ENCODE peak calls at places on chromosomes 7 and 10, in four cellular contexts. X is adrenal gland, C is astrocyte, B is tibial artery. P is an unnamed sample. For H3K4me1, the result is how much of the 10 kb centered on the place peaks cover.

GRCh38 chr10:56003555-56003954 is 357.5 kb downstream of the ZWINT start:
- DNase-seq in X (no peak), C (no peak), B (no peak), P (no peak)

GRCh38 chr10:17025444-17026295 is 103.9 kb downstream of the CUBN start:
- DNase-seq in X (no peak), C (peak), B (peak), P (peak)

GRCh38 chr7:123208793-123209192 is 9.0 kb upstream of the SLC13A1 start:
- DNase-seq in X (peak), C (no peak), B (no peak), P (peak)

GRCh38 chr7:16652255-16652583 is 6.2 kb downstream of the BZW2 start:
- DNase-seq in X (peak), C (no peak), B (no peak), P (peak)

GRCh38 chr7:23026164-23026563 is 12.2 kb upstream of the HYCC1 start:
- DNase-seq in X (no peak), C (no peak), B (no peak), P (peak)

GRCh38 chr7:97130417-97131139 is 13.1 kb downstream of the SDHAF3 start:
- DNase-seq in X (no peak), C (no peak), B (no peak), P (peak)

GRCh38 chr10:121036431-121036830 is 185.3 kb downstream of the WDR11 start:
- DNase-seq in X (no peak), C (no peak), B (no peak), P (no peak)

GRCh38 chr7:92002720-92003119 is 62.1 kb downstream of the AKAP9 start:
- DNase-seq in X (no peak), C (no peak), B (no peak), P (no peak)

GRCh38 chr7:132181371-132181770 is 394.9 kb downstream of the PLXNA4 start:
- DNase-seq in X (no peak), C (no peak), B (no peak), P (no peak)

GRCh38 chr7:54339074-54339473 is 203.1 kb upstream of the VSTM2A start:
- DNase-seq in X (no peak), C (no peak), B (no peak), P (peak)

GRCh38 chr7:51430480-51431086 is 114.0 kb upstream of the COBL start:
- DNase-seq in X (peak), C (peak), B (no peak), P (peak)

GRCh38 chr7:155226261-155227003 is 71.2 kb upstream of the INSIG1 start:
- DNase-seq in X (no peak), C (no peak), B (no peak), P (no peak)

GRCh38 chr10:78515037-78515872 is 481.6 kb downstream of the RPS24 start:
- DNase-seq in X (no peak), C (no peak), B (peak), P (peak)

GRCh38 chr10:69057951-69058297 is 30.0 kb upstream of the SRGN start:
- DNase-seq in X (no peak), C (peak), B (no peak), P (peak)

GRCh38 chr7:149690688-149691446 is 82.5 kb downstream of the ZNF467 start:
- DNase-seq in X (peak), C (peak), B (no peak), P (peak)

GRCh38 chr7:17677408-17677807 is 262.9 kb downstream of the SNX13 start:
- DNase-seq in X (no peak), C (peak), B (no peak), P (peak)

GRCh38 chr10:57053530-57053929 is 692.5 kb upstream of the ZWINT start:
- DNase-seq in X (no peak), C (no peak), B (no peak), P (no peak)

GRCh38 chr10:48506147-48506917 is 98.5 kb downstream of the ARHGAP22 start:
- DNase-seq in X (peak), C (no peak), B (no peak), P (peak)

GRCh38 chr10:48518926-48519730 is 85.7 kb downstream of the ARHGAP22 start:
- DNase-seq in X (peak), C (no peak), B (no peak), P (no peak)

GRCh38 chr7:22445871-22446270 is 54.1 kb downstream of the STEAP1B start:
- DNase-seq in X (no peak), C (no peak), B (no peak), P (no peak)

GRCh38 chr10:46020871-46021553 is 9.4 kb downstream of the NCOA4 start:
- DNase-seq in X (no peak), C (peak), B (no peak), P (peak)

GRCh38 chr7:153835104-153835503 is 217.1 kb upstream of the DPP6 start:
- DNase-seq in X (no peak), C (no peak), B (no peak), P (no peak)

GRCh38 chr7:157737151-157738063 is 400.6 kb downstream of the DNAJB6 start:
- DNase-seq in X (no peak), C (no peak), B (no peak), P (no peak)

GRCh38 chr10:43735907-43736306 is 87.2 kb upstream of the ZNF32 start:
- DNase-seq in X (no peak), C (peak), B (no peak), P (no peak)

GRCh38 chr7:70506463-70506862 is 625.5 kb upstream of the GALNT17 start:
- DNase-seq in X (no peak), C (no peak), B (no peak), P (peak)

GRCh38 chr7:79722217-79722616 is 268.8 kb upstream of the MAGI2 start:
- DNase-seq in X (no peak), C (no peak), B (no peak), P (no peak)

GRCh38 chr10:87862644-87863101 is 660 bp downstream of the KLLN start:
- DNase-seq in X (no peak), C (no peak), B (no peak), P (no peak)

GRCh38 chr7:83153419-83153818 is 9.3 kb downstream of the PCLO start:
- DNase-seq in X (no peak), C (no peak), B (no peak), P (no peak)

GRCh38 chr7:126185959-126186580 is 1066.7 kb downstream of the GRM8 start:
- DNase-seq in X (no peak), C (no peak), B (no peak), P (no peak)

DNA sequence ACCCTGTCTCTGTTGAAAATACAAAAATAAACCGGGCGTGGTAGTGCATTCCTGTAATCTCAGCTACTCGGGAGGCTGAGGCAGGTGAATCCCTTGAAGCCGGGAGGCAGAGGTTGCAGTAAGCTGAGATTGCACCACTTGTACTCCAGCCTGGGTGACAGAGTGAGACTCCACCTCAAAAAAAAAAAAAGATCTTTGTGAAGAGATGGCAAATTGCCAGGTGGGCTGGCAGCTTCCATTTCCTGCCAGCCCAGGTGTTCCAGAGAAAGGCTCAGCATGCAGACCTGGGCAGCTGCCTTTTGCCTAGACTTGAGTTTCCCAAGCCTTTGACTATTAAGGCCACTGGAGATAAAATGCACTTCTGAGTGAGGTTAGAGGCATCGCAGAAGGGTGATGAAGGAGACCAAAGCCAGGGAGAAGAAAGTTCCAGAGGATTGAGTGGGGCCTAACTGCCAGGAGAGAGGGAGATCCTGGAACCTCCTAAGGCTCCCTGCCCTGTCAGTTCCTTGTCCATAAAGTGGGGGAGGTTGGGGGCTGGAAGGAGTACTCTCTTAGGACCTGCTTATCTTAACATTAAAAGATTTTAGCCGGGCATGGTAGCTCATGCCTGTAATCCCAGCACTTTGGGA is 10.0 kb upstream of the DDIT4 start:
- DNase-seq in X (no peak), C (no peak), B (no peak), P (no peak)
- H3K4me1 ChIP-seq in X (under half), C (under half), B (under half), P (half or more)

DNA sequence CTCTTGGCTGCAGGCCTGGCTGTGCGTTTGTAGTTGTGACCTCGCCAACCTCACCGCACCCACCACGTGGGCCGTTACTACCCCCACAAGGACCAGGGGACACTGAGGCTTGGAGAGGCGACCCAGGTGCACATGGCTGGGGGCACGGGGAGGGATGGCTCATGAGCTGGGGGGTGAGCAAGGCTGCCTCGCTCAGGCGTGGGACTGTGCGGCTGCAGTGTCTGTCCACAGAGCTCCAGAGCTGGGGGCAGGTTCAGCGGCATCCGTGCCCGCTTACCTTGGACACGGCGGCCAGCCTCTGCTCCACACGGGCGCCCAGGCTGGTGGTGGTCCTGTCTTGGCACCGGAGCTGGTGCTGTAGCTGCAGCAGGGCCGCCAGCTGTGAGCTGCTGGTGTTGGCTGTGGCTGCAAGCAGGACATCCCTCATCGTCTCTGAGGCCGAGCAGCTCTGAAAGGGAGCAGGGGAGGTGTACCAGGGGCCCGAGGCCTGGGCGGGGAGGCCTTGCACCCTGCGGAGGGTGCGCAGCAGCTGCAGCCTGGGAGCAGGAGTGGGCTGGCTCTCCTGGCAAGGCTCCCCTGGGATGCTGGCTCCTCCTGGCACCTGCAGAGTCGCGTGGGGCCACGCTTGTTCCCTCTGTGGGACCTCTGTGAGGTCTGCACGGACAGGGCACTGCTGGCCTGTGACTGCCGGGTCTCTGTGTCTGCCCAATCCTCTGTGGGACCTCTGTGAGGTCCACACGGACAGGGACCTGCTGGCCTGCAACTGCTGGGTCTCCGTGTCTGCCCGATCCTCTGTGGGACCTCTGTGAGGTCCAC is 60.0 kb upstream of the NKX6-2 start:
- DNase-seq in X (no peak), C (no peak), B (no peak), P (no peak)
- H3K4me1 ChIP-seq in X (under half), C (under half), B (under half), P (under half)

GRCh38 chr10:21175797-21176196 is 278.7 kb upstream of the NEBL start:
- DNase-seq in X (no peak), C (no peak), B (no peak), P (no peak)

GRCh38 chr10:21173433-21173963 is 276.4 kb upstream of the NEBL start:
- DNase-seq in X (no peak), C (no peak), B (no peak), P (no peak)

GRCh38 chr10:21173964-21174669 is 277.0 kb upstream of the NEBL start:
- DNase-seq in X (peak), C (no peak), B (no peak), P (peak)

GRCh38 chr10:21174670-21175495 is 277.8 kb upstream of the NEBL start:
- DNase-seq in X (no peak), C (no peak), B (no peak), P (no peak)

GRCh38 chr10:21176934-21177480 is 279.9 kb upstream of the NEBL start:
- DNase-seq in X (no peak), C (no peak), B (no peak), P (no peak)
- H3K4me1 ChIP-seq in X (under half), C (under half), B (under half), P (under half)

GRCh38 chr7:101984141-101984879 is 166.9 kb downstream of the CUX1 start:
- DNase-seq in X (no peak), C (no peak), B (no peak), P (no peak)
- H3K4me1 ChIP-seq in X (under half), C (under half), B (under half), P (under half)

GRCh38 chr10:132404911-132405462 is 8.0 kb downstream of the PWWP2B start:
- DNase-seq in X (no peak), C (no peak), B (no peak), P (no peak)

GRCh38 chr10:132406750-132407149 is 9.8 kb downstream of the PWWP2B start:
- DNase-seq in X (no peak), C (no peak), B (no peak), P (no peak)

GRCh38 chr10:132404169-132404880 is 7.3 kb downstream of the PWWP2B start:
- DNase-seq in X (no peak), C (no peak), B (no peak), P (no peak)

GRCh38 chr10:132406181-132406580 is 9.2 kb downstream of the PWWP2B start:
- DNase-seq in X (no peak), C (no peak), B (no peak), P (no peak)

GRCh38 chr10:132405463-132405991 is 8.5 kb downstream of the PWWP2B start:
- DNase-seq in X (no peak), C (no peak), B (no peak), P (no peak)
- H3K4me1 ChIP-seq in X (half or more), C (under half), B (under half), P (under half)

GRCh38 chr10:60380781-60381180 is 8.9 kb downstream of the ANK3 start:
- DNase-seq in X (no peak), C (no peak), B (no peak), P (no peak)

GRCh38 chr10:60376953-60377352 is 12.7 kb downstream of the ANK3 start:
- DNase-seq in X (no peak), C (no peak), B (no peak), P (no peak)

GRCh38 chr10:60376221-60376620 is 13.5 kb downstream of the ANK3 start:
- DNase-seq in X (no peak), C (no peak), B (no peak), P (no peak)

GRCh38 chr10:60375293-60376004 is 14.2 kb downstream of the ANK3 start:
- DNase-seq in X (no peak), C (no peak), B (no peak), P (no peak)

DNA sequence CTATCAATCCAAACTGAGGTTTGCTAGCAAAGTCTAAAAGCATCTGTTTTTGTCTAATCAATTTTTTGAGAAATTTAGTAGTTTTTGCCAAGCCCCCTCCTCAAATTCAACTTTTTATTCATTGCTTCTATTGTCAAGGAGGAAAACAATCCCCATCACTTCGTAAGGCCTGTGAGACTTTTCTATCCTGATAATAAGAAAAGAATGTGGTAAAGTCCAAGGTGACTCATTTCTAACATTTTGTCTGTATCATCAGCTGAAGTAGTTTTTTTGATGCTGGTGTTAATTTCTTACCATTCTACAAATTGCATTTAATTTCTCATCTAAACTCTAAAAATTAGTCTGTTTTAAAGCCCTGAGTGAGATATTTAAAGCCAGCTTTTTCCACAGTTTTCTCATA is 11.7 kb downstream of the ANK3 start:
- DNase-seq in X (no peak), C (peak), B (no peak), P (no peak)
- H3K4me1 ChIP-seq in X (under half), C (under half), B (under half), P (under half)

GRCh38 chr7:128833939-128834310 is 3.7 kb downstream of the FLNC start:
- DNase-seq in X (no peak), C (no peak), B (no peak), P (peak)

GRCh38 chr7:128835231-128835751 is 5.1 kb downstream of the FLNC start:
- DNase-seq in X (no peak), C (no peak), B (no peak), P (no peak)

GRCh38 chr7:128831994-128832879 is 2.0 kb downstream of the FLNC start:
- DNase-seq in X (no peak), C (peak), B (peak), P (peak)

GRCh38 chr7:128832880-128833147 is 2.6 kb downstream of the FLNC start:
- DNase-seq in X (no peak), C (no peak), B (no peak), P (no peak)

GRCh38 chr7:128833148-128833938 is 3.1 kb downstream of the FLNC start:
- DNase-seq in X (no peak), C (peak), B (peak), P (peak)
- H3K4me1 ChIP-seq in X (under half), C (half or more), B (half or more), P (under half)